ENCODE peak calls at places on chromosome 6, in four cellular contexts. H is nucleus accumbens, E is mucosa of descending colon, S is left lung. N is an unnamed sample.

GRCh38 chr6:15465212-15465611 is 197.6 kb downstream of the DTNBP1 start:
- DNase-seq in H (no peak), E (no peak), S (no peak), N (no peak)

GRCh38 chr6:52574709-52575489 is 2.0 kb downstream of the TRAM2 start:
- DNase-seq in H (no peak), E (peak), S (peak), N (peak)

GRCh38 chr6:167559675-167560479 is 235.0 kb downstream of the TTLL2 start:
- DNase-seq in H (no peak), E (no peak), S (no peak), N (peak)

GRCh38 chr6:166556336-166556735 is 30.1 kb downstream of the RAMACL start:
- DNase-seq in H (no peak), E (no peak), S (no peak), N (no peak)

GRCh38 chr6:14596410-14596809 is 478.8 kb downstream of the CD83 start:
- DNase-seq in H (no peak), E (no peak), S (peak), N (peak)

GRCh38 chr6:139903411-139904157 is 529.1 kb upstream of the CITED2 start:
- DNase-seq in H (no peak), E (no peak), S (no peak), N (no peak)

GRCh38 chr6:54291146-54291545 is 17.1 kb upstream of the TINAG start:
- DNase-seq in H (no peak), E (no peak), S (no peak), N (no peak)

GRCh38 chr6:56932891-56933473 is 21.9 kb upstream of the BEND6 start:
- DNase-seq in H (no peak), E (no peak), S (no peak), N (no peak)

GRCh38 chr6:132933085-132933484 is 118.7 kb downstream of the RPS12 start:
- DNase-seq in H (no peak), E (no peak), S (no peak), N (no peak)

GRCh38 chr6:81995548-81996289 is 243.2 kb upstream of the TENT5A start:
- DNase-seq in H (no peak), E (no peak), S (no peak), N (no peak)

GRCh38 chr6:31652925-31653724 is 664 bp upstream of the BAG6 start:
- DNase-seq in H (peak), E (peak), S (peak), N (peak)

GRCh38 chr6:17413313-17413750 is 19.9 kb downstream of the CAP2 start:
- DNase-seq in H (no peak), E (no peak), S (no peak), N (no peak)

GRCh38 chr6:84618836-84619235 is 145.6 kb downstream of the TBX18 start:
- DNase-seq in H (no peak), E (no peak), S (no peak), N (no peak)

GRCh38 chr6:35181313-35181932 is 32.3 kb upstream of the SCUBE3 start:
- DNase-seq in H (no peak), E (no peak), S (peak), N (no peak)

GRCh38 chr6:132063738-132064137 is 112.6 kb upstream of the CCN2 start:
- DNase-seq in H (no peak), E (no peak), S (no peak), N (no peak)

GRCh38 chr6:17505062-17505476 is 95.0 kb upstream of the FAM8A1 start:
- DNase-seq in H (no peak), E (no peak), S (no peak), N (no peak)

GRCh38 chr6:32700391-32701040 is 34.1 kb upstream of the HLA-DQB1 start:
- DNase-seq in H (no peak), E (no peak), S (no peak), N (no peak)

GRCh38 chr6:166203003-166203640 is 35.5 kb upstream of the TBXT start:
- DNase-seq in H (no peak), E (no peak), S (no peak), N (no peak)

GRCh38 chr6:110554966-110555460 is 78.6 kb upstream of the SLC22A16 start:
- DNase-seq in H (no peak), E (no peak), S (no peak), N (no peak)

GRCh38 chr6:94027374-94027773 is 608.0 kb upstream of the EPHA7 start:
- DNase-seq in H (no peak), E (no peak), S (no peak), N (no peak)

GRCh38 chr6:105135056-105135455 is 44.8 kb downstream of the POPDC3 start:
- DNase-seq in H (no peak), E (no peak), S (no peak), N (no peak)

GRCh38 chr6:57064809-57065208 is 18.3 kb downstream of the KIAA1586 start:
- DNase-seq in H (no peak), E (no peak), S (no peak), N (no peak)

GRCh38 chr6:3759656-3760245 is 8.2 kb upstream of the PXDC1 start:
- DNase-seq in H (no peak), E (no peak), S (no peak), N (no peak)

GRCh38 chr6:83119742-83120300 is 52.4 kb downstream of the DOP1A start:
- DNase-seq in H (no peak), E (no peak), S (no peak), N (no peak)

GRCh38 chr6:170111816-170112582 is 178.9 kb downstream of the DLL1 start:
- DNase-seq in H (no peak), E (no peak), S (peak), N (peak)

GRCh38 chr6:29419516-29419915 is 4.8 kb downstream of the OR12D1 start:
- DNase-seq in H (no peak), E (no peak), S (no peak), N (no peak)

GRCh38 chr6:99746261-99746895 is 139.7 kb downstream of the PRDM13 start:
- DNase-seq in H (no peak), E (no peak), S (no peak), N (peak)

GRCh38 chr6:84466521-84466920 is 239.1 kb upstream of the CEP162 start:
- DNase-seq in H (no peak), E (no peak), S (no peak), N (no peak)

GRCh38 chr6:51790946-51791345 is 296.5 kb downstream of the PKHD1 start:
- DNase-seq in H (no peak), E (no peak), S (no peak), N (no peak)

GRCh38 chr6:125802943-125803377 is 12.2 kb downstream of the NCOA7 start:
- DNase-seq in H (no peak), E (no peak), S (no peak), N (no peak)

GRCh38 chr6:36826520-36827227 is 12.6 kb downstream of the CPNE5 start:
- DNase-seq in H (no peak), E (no peak), S (no peak), N (no peak)

GRCh38 chr6:21887301-21888185 is 294.0 kb downstream of the SOX4 start:
- DNase-seq in H (no peak), E (no peak), S (no peak), N (no peak)

GRCh38 chr6:44128020-44128917 is 915 bp downstream of the TMEM63B start:
- DNase-seq in H (no peak), E (peak), S (peak), N (peak)

GRCh38 chr6:15427360-15428070 is 181.6 kb downstream of the JARID2 start:
- DNase-seq in H (no peak), E (no peak), S (no peak), N (no peak)